ENCODE peak calls at places on chromosome 7, in seven cellular contexts. G is PC-3, X is H1, O is HCT116, W is K562, T is fibroblast of lung, H is GM23338. M is an unnamed sample. For H3K79me2, the result is how much of the 10 kb centered on the place peaks cover.

GRCh38 chr7:26250239-26250638 is 41.4 kb upstream of the SNX10 start:
- DNase-seq in G (no peak), X (no peak), O (no peak), W (no peak), T (no peak), H (no peak), M (no peak)

GRCh38 chr7:34718867-34719266 is 60.8 kb downstream of the NPSR1 start:
- DNase-seq in G (no peak), X (no peak), O (no peak), W (no peak), T (no peak), H (no peak), M (no peak)

GRCh38 chr7:128710391-128710930 is 28.7 kb upstream of the CALU start:
- DNase-seq in G (no peak), X (no peak), O (no peak), W (no peak), T (no peak), H (no peak), M (peak)

GRCh38 chr7:112383671-112384417 is 66.4 kb upstream of the IFRD1 start:
- DNase-seq in G (peak), X (no peak), O (no peak), W (no peak), T (peak), H (peak), M (no peak)

GRCh38 chr7:152862033-152862432 is 102.5 kb downstream of the ACTR3B start:
- DNase-seq in G (no peak), X (peak), O (no peak), W (no peak), T (no peak), H (no peak), M (no peak)

GRCh38 chr7:610141-610530 is 90.5 kb upstream of the PDGFA start:
- DNase-seq in G (no peak), X (no peak), O (no peak), W (peak), T (no peak), H (no peak), M (no peak)

GRCh38 chr7:135536160-135536559 is 21.6 kb upstream of the NUP205 start:
- DNase-seq in G (no peak), X (no peak), O (no peak), W (no peak), T (peak), H (no peak), M (peak)

GRCh38 chr7:468681-469590 is 50.7 kb downstream of the PDGFA start:
- DNase-seq in G (no peak), X (no peak), O (no peak), W (no peak), T (peak), H (no peak), M (no peak)

GRCh38 chr7:124686543-124687161 is 78.9 kb downstream of the GPR37 start:
- DNase-seq in G (no peak), X (no peak), O (no peak), W (no peak), T (no peak), H (no peak), M (no peak)

GRCh38 chr7:75861636-75862035 is 17.2 kb upstream of the RHBDD2 start:
- DNase-seq in G (no peak), X (no peak), O (no peak), W (no peak), T (peak), H (no peak), M (no peak)

GRCh38 chr7:151110236-151110940 is 24.1 kb downstream of the AGAP3 start:
- DNase-seq in G (peak), X (no peak), O (no peak), W (no peak), T (no peak), H (peak), M (no peak)

GRCh38 chr7:107286751-107287621 is 118.2 kb downstream of the HBP1 start:
- DNase-seq in G (no peak), X (no peak), O (no peak), W (no peak), T (no peak), H (no peak), M (no peak)

GRCh38 chr7:130489140-130489967 is 2.5 kb upstream of the MEST start:
- DNase-seq in G (no peak), X (no peak), O (no peak), W (no peak), T (peak), H (no peak), M (no peak)

GRCh38 chr7:47371733-47372368 is 210.1 kb downstream of the TNS3 start:
- DNase-seq in G (peak), X (no peak), O (no peak), W (peak), T (peak), H (peak), M (peak)

GRCh38 chr7:12557282-12557681 is 13.2 kb upstream of the SCIN start:
- DNase-seq in G (no peak), X (no peak), O (no peak), W (no peak), T (no peak), H (peak), M (peak)

GRCh38 chr7:26959290-26959689 is 94.9 kb upstream of the SKAP2 start:
- DNase-seq in G (peak), X (no peak), O (no peak), W (no peak), T (no peak), H (no peak), M (no peak)

DNA sequence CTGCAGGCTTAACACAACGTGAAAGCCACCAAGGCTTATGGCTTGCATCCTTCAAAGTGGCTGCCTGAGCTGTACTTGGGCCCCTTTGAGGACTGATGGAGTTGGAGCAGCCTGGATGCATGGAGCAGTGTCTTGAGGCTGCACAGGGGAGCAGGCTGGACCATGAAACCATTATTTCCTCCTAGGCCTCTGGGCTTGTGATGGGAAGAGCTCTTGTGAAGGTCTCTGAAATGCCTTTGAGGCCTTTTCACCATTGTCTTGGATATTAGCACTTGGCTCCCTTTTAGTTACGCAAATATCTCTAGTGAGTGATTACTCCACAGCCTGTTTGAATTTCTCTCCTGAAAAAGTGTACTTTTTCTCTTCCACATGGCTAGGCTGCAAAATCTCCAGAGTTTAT is 201.2 kb upstream of the NPY start:
- DNase-seq in G (no peak), X (no peak), O (no peak), W (no peak), T (no peak), H (peak), M (no peak)
- TF ChIP-seq EZH2 in G (no peak), X (no peak), O (no peak), W (no peak), T (no peak), H (no peak), M (no peak)

DNA sequence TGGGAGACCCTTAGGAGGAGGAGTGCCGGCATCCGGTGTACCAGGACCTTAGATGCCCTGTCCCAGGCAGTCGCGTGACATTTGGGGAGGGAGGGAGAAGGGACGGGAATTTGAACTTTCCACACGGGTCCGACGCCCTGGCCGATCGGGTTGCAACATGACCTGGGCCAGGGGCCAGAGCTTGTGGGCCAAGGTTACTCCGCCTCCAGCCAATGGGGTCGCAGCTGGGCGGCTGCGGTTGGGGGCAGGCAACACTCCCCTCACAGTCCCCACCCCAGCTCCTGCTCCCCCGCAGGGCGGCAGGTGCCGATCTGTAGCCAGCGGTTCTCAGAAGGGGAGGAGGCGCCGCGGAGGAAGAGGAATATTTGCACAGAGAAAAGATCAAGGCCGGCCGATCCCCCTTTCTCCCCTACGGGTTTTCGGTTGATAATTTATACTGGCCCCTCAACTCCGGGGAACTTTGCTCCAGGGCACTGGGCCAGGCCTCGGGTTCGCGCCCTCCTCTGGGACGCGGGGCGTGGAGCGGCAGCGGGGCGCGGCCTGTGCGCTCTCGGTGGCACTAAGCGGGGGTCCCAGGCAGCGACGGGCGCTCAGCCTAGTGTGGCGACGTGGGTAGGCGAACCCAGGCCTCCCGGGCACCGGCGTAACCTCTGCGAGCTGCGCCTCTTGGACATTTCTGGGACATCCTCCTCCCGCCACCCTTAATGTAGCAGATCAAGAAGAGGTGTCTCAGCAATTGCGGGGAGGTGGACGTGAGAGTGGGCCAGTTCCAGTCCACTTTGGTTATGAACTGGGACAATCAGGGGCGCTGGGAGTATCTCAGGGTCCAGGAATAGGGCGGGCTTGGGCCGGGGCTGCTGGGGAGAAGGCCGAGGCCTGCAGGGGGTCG is 1.2 kb downstream of the MLXIPL start:
- DNase-seq in G (no peak), X (peak), O (no peak), W (peak), T (no peak), H (peak), M (no peak)
- H3K4me3 ChIP-seq in G (peak), X (peak), O (peak), W (peak), T (no peak), H (peak), M (no peak)

GRCh38 chr7:16652888-16653287 is 6.9 kb downstream of the BZW2 start:
- DNase-seq in G (peak), X (no peak), O (no peak), W (no peak), T (no peak), H (no peak), M (peak)

GRCh38 chr7:16649196-16649595 is 3.2 kb downstream of the BZW2 start:
- DNase-seq in G (peak), X (no peak), O (no peak), W (no peak), T (peak), H (no peak), M (peak)

GRCh38 chr7:16651391-16652254 is 5.6 kb downstream of the BZW2 start:
- DNase-seq in G (no peak), X (no peak), O (no peak), W (no peak), T (peak), H (no peak), M (no peak)

GRCh38 chr7:16650266-16650665 is 4.3 kb downstream of the BZW2 start:
- DNase-seq in G (no peak), X (no peak), O (no peak), W (no peak), T (no peak), H (no peak), M (no peak)

DNA sequence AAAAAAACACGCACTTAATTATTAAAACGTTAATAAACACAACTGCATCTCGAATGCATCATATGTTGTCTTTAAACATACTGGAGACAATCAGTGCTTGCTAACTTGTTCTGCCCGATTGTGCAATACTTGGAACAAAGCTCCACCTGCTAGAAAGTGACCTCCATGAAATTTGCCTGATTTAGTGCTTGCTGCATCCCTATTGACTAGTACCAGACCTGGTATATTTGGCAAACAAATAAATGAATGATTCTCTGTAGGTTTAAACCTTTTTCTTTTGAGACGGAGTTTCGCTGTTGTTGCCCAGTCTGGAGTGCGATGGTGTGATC is 6.2 kb downstream of the BZW2 start:
- DNase-seq in G (no peak), X (no peak), O (no peak), W (no peak), T (no peak), H (no peak), M (no peak)
- H3K79me2 ChIP-seq in G (half or more), X (under half), O (half or more), W (half or more), T (half or more), H (half or more), M (half or more)

DNA sequence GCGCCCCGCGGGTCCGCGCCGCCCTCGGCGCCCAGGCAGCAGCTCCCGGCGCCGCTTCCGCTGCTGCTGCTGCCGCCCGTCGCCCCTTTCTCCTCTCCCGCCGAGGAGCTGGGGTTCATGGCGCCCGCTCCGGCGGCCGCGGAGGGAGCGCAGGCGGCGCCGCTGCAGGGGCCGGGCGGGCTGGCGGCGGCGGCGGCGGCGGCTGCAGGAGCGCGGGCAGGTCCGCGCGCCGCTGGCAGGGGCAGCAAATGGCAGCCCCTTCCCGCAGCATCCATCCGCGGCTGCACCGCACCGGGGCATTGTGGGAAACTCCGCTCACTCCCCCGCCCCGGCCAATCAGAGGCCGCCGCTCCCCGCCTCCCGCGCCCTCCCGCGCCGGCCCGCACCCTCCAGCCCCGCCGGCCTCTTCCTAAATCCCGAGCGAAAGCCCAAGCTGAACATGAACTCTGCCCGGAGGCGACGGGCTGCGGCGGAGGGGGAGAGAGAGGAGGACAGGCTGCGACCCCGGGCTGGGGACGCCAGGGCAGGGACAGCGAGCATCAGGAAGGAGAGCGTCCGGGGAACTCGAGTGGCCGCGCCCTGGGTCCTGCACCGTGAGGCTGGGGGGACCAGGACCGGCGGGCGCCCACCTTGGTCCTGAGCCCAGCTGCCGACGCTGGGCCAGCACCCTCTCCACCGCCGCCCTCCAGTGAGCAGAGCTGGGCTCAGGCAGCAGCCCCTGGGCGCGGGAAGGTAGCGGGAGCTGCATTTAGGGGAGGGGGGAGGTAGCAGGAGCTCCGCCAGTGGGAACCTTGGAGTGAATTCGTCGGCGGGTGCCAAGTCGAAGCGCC is at the start of gene DGKI:
- DNase-seq in G (no peak), X (peak), O (no peak), W (no peak), T (peak), H (peak), M (no peak)
- TF ChIP-seq EZH2 in G (no peak), X (peak), O (no peak), W (peak), T (no peak), H (no peak), M (peak)

GRCh38 chr7:105875505-105875904 is 894 bp downstream of the ATXN7L1 start:
- DNase-seq in G (peak), X (no peak), O (no peak), W (peak), T (no peak), H (no peak), M (no peak)
- H3K4me3 ChIP-seq in G (peak), X (peak), O (peak), W (peak), T (peak), H (peak), M (peak)